ENCODE peak calls at places on chromosomes 3 and 15, in five cellular contexts. O is fibroblast of lung, Z is PC-3, S is RWPE1, N is lower lobe of right lung. F is an unnamed sample.

GRCh38 chr3:49020335-49021212 is 1.3 kb upstream of the NDUFAF3 start:
- DNase-seq in N (peak; percentile 87), S (no peak), Z (no peak), O (no peak), F (peak; percentile 54)

GRCh38 chr15:86016750-86017149 is 62.9 kb upstream of the AGBL1 start:
- DNase-seq in S (no peak), N (no peak), Z (no peak), O (peak; percentile 60), F (no peak)

GRCh38 chr3:105747056-105747455 is 121.8 kb downstream of the CBLB start:
- DNase-seq in S (peak; percentile 13), Z (peak; percentile 32), O (peak; percentile 85), N (no peak), F (no peak)

GRCh38 chr3:47711596-47711995 is 70.1 kb downstream of the SMARCC1 start:
- DNase-seq in O (no peak), Z (no peak), N (no peak), S (no peak), F (no peak)

GRCh38 chr3:17724948-17725347 is 17.5 kb downstream of the TBC1D5 start:
- DNase-seq in O (no peak), S (no peak), Z (no peak), N (no peak), F (no peak)

GRCh38 chr3:149592758-149593240 is 65.0 kb downstream of the WWTR1 start:
- DNase-seq in O (peak; percentile 77), S (no peak), N (no peak), Z (no peak), F (no peak)

GRCh38 chr3:184332370-184333090 is 4.9 kb upstream of the FAM131A start:
- DNase-seq in O (peak; percentile 96), Z (peak; percentile 94), S (peak; percentile 85), N (no peak), F (no peak)

GRCh38 chr15:35173444-35174118 is 88.5 kb upstream of the NANOGP8 start:
- DNase-seq in Z (peak; percentile 20), O (peak; percentile 68), S (no peak), N (no peak), F (no peak)

GRCh38 chr3:48426401-48426909 is 3.4 kb downstream of the PLXNB1 start:
- DNase-seq in S (no peak), Z (no peak), N (no peak), O (no peak), F (no peak)

GRCh38 chr15:95957854-95958253 is 372.6 kb upstream of the NR2F2 start:
- DNase-seq in S (no peak), Z (no peak), O (no peak), N (no peak), F (no peak)

GRCh38 chr3:69948246-69948862 is 51.2 kb upstream of the SAMMSON start:
- DNase-seq in O (peak; percentile 30), S (peak; percentile 7), Z (peak; percentile 35), N (no peak), F (peak; percentile 10)

GRCh38 chr3:10531031-10531430 is 25.6 kb upstream of the ATP2B2 start:
- DNase-seq in O (no peak), N (no peak), Z (no peak), S (no peak), F (no peak)

GRCh38 chr3:64091501-64091900 is 68.2 kb upstream of the PSMD6 start:
- DNase-seq in S (no peak), O (no peak), N (no peak), Z (no peak), F (no peak)

GRCh38 chr3:97872209-97873042 is 50.6 kb downstream of the CRYBG3 start:
- DNase-seq in Z (peak; percentile 98), O (peak; percentile 98), N (no peak), S (peak; percentile 79), F (no peak)

GRCh38 chr15:31358163-31358562 is 31.5 kb downstream of the KLF13 start:
- DNase-seq in O (no peak), Z (no peak), S (no peak), N (no peak), F (no peak)

GRCh38 chr3:42906085-42906904 is at the start of gene ZNF662:
- DNase-seq in O (peak; percentile 30), N (peak; percentile 57), S (peak; percentile 19), Z (no peak), F (no peak)

GRCh38 chr3:100602506-100603444 is 6.6 kb upstream of the ADGRG7 start:
- DNase-seq in S (peak; percentile 53), N (no peak), O (peak; percentile 39), Z (peak; percentile 75), F (peak; percentile 54)

GRCh38 chr15:48459571-48460461 is 128.6 kb downstream of the DUT start:
- DNase-seq in S (peak; percentile 39), N (no peak), Z (peak; percentile 88), O (peak; percentile 86), F (no peak)

GRCh38 chr3:9760779-9761505 is 8.8 kb downstream of the CAMK1 start:
- DNase-seq in Z (no peak), S (no peak), N (no peak), O (no peak), F (no peak)

GRCh38 chr15:43948691-43949325 is 122.0 kb downstream of the WDR76 start:
- DNase-seq in O (peak; percentile 31), N (no peak), S (no peak), Z (no peak), F (peak; percentile 46)

GRCh38 chr3:136543385-136543784 is 208.8 kb downstream of the STAG1 start:
- DNase-seq in N (no peak), O (no peak), S (no peak), Z (peak; percentile 8), F (no peak)

GRCh38 chr15:45549831-45550230 is 27.3 kb upstream of the SLC30A4 start:
- DNase-seq in Z (peak; percentile 84), S (peak; percentile 22), N (no peak), O (peak; percentile 56), F (no peak)

GRCh38 chr15:101337976-101338375 is 42.9 kb upstream of the SNRPA1 start:
- DNase-seq in S (no peak), N (no peak), O (no peak), Z (no peak), F (no peak)

GRCh38 chr3:2783261-2783660 is 326.9 kb downstream of the IL5RA start:
- DNase-seq in O (no peak), N (no peak), S (no peak), Z (no peak), F (no peak)

GRCh38 chr15:100902436-100903190 is 16.5 kb upstream of the LRRK1 start:
- DNase-seq in S (peak; percentile 86), Z (peak; percentile 65), O (peak; percentile 78), N (peak; percentile 80), F (no peak)

GRCh38 chr15:49558924-49559323 is 61.7 kb downstream of the FAM227B start:
- DNase-seq in N (no peak), Z (no peak), S (no peak), O (no peak), F (no peak)

GRCh38 chr3:123386477-123387040 is 62.3 kb downstream of the ADCY5 start:
- DNase-seq in N (no peak), S (no peak), O (no peak), Z (no peak), F (no peak)

DNA sequence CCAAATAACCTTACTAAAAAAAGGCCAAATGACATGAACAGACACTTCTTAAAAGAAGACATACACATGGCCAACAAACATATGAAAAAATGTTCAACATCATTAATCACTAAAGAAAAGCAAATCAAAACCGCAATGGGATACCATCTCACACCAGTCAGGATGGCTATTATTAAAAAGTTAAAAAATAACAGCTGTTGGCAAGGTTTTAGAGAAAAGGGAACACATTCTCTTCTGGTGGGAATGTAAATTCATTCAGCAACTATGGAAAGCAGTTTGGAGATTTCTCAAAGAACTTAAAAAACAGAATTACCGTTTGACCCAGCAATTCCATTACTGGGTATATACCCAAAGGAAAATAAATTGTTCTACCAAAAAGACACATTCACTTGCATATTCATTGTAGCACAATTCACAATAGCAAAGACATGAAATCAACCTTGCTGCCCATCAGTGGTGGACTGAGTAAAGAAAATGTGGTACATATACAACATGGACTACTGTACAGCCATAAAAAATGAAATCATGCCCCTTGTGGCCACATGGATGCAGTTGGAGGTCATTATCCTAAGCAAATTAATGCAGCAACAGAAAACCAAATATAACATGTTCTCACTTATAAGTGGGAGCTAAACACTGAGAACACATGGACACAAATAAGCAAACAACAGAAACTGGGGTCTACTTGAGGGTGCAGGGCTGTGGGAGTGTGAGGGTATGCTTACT is 190.7 kb upstream of the MCTP2 start:
- DNase-seq in O (peak; percentile 67), N (no peak), Z (no peak), S (no peak), F (no peak)
- TF ChIP-seq CTCF in O (no peak), N (no peak), Z (no peak), S (peak; percentile 10), F (no peak)

GRCh38 chr15:98855067-98855814 is 152.4 kb downstream of the PGPEP1L start:
- DNase-seq in O (no peak), Z (peak; percentile 52), S (no peak), N (no peak), F (no peak)

GRCh38 chr15:98853593-98854420 is 153.8 kb downstream of the PGPEP1L start:
- DNase-seq in N (peak; percentile 52), S (no peak), Z (peak; percentile 33), O (no peak), F (no peak)

GRCh38 chr15:98854496-98854895 is 153.1 kb downstream of the PGPEP1L start:
- DNase-seq in S (no peak), N (no peak), Z (no peak), O (no peak), F (no peak)

GRCh38 chr15:98850991-98851776 is 156.4 kb downstream of the PGPEP1L start:
- DNase-seq in N (peak; percentile 84), O (peak; percentile 60), Z (peak; percentile 76), S (peak; percentile 80), F (peak; percentile 45)

DNA sequence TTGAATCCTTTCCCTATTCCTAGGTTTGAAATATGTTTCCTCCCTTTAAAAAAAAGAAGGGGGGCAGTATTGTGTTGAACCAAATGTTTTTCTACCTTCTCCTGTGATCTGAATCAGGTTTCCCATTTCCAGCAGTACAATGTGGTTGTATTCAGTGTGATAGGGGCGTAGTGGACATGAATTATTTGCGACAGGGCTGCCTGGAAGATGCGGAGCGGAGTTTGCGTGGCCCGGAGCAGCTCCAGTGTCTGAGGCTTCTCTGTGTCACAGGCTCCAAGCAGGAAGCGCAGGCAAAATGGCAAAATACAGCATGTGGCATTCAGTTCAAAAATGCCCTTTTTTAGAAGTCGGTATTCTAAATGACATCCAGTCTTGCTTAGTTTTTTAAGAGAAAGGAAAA is 154.4 kb downstream of the PGPEP1L start:
- DNase-seq in S (no peak), N (peak; percentile 88), O (peak; percentile 95), Z (peak; percentile 87), F (peak; percentile 52)
- TF ChIP-seq CTCF in S (no peak), N (no peak), O (no peak), Z (no peak), F (no peak)

GRCh38 chr3:121493431-121493830 is 52.4 kb downstream of the POLQ start:
- DNase-seq in Z (no peak), O (no peak), N (no peak), S (no peak), F (no peak)
- TF ChIP-seq CTCF in Z (peak; percentile 34), O (peak; percentile 23), N (no peak), S (no peak), F (peak; percentile 8)

GRCh38 chr3:141102372-141102771 is 51.2 kb downstream of the SPSB4 start:
- DNase-seq in Z (no peak), S (no peak), O (no peak), N (no peak), F (no peak)
- TF ChIP-seq CTCF in Z (no peak), S (no peak), O (no peak), N (no peak), F (no peak)

F was measured in GM10248.